ENCODE peak calls at places on chromosomes 5 and 9, in six cellular contexts. One of them, this sample, is unnamed.

GRCh38 chr5:102713682-102714231 is 41.3 kb upstream of the PAM start:
- DNase-seq in uterus: no peak
- DNase-seq in body of pancreas: no peak
- DNase-seq in A549: no peak
- DNase-seq in HCT116: no peak
- DNase-seq in heart left ventricle: no peak
- DNase-seq in this sample: no peak

GRCh38 chr5:144332265-144332664 is 161.6 kb downstream of the KCTD16 start:
- DNase-seq in uterus: no peak
- DNase-seq in body of pancreas: peak
- DNase-seq in A549: peak
- DNase-seq in HCT116: no peak
- DNase-seq in heart left ventricle: no peak
- DNase-seq in this sample: no peak

GRCh38 chr9:106657951-106658350 is 205.0 kb upstream of the ZNF462 start:
- DNase-seq in uterus: no peak
- DNase-seq in body of pancreas: no peak
- DNase-seq in A549: no peak
- DNase-seq in HCT116: no peak
- DNase-seq in heart left ventricle: no peak
- DNase-seq in this sample: no peak

GRCh38 chr5:100852988-100853449 is 50.1 kb downstream of the ST8SIA4 start:
- DNase-seq in uterus: no peak
- DNase-seq in body of pancreas: no peak
- DNase-seq in A549: no peak
- DNase-seq in HCT116: no peak
- DNase-seq in heart left ventricle: no peak
- DNase-seq in this sample: no peak

GRCh38 chr5:126233256-126233655 is 190.0 kb upstream of the GRAMD2B start:
- DNase-seq in uterus: no peak
- DNase-seq in body of pancreas: no peak
- DNase-seq in A549: no peak
- DNase-seq in HCT116: no peak
- DNase-seq in heart left ventricle: no peak
- DNase-seq in this sample: no peak

GRCh38 chr9:98317134-98317857 is 61.8 kb upstream of the TBC1D2 start:
- DNase-seq in uterus: no peak
- DNase-seq in body of pancreas: no peak
- DNase-seq in A549: no peak
- DNase-seq in HCT116: no peak
- DNase-seq in heart left ventricle: no peak
- DNase-seq in this sample: no peak

GRCh38 chr5:112848116-112848811 is 12.8 kb upstream of the SRP19 start:
- DNase-seq in uterus: no peak
- DNase-seq in body of pancreas: no peak
- DNase-seq in A549: peak
- DNase-seq in HCT116: peak
- DNase-seq in heart left ventricle: no peak
- DNase-seq in this sample: peak

GRCh38 chr9:98559568-98559967 is 149.2 kb downstream of the GABBR2 start:
- DNase-seq in uterus: no peak
- DNase-seq in body of pancreas: no peak
- DNase-seq in A549: no peak
- DNase-seq in HCT116: no peak
- DNase-seq in heart left ventricle: no peak
- DNase-seq in this sample: no peak

GRCh38 chr9:95127249-95128176 is 190.0 kb downstream of the FANCC start:
- DNase-seq in uterus: peak
- DNase-seq in body of pancreas: peak
- DNase-seq in A549: peak
- DNase-seq in HCT116: peak
- DNase-seq in heart left ventricle: peak
- DNase-seq in this sample: peak

GRCh38 chr5:154542000-154542399 is 64.0 kb upstream of the HAND1 start:
- DNase-seq in uterus: no peak
- DNase-seq in body of pancreas: no peak
- DNase-seq in A549: no peak
- DNase-seq in HCT116: no peak
- DNase-seq in heart left ventricle: no peak
- DNase-seq in this sample: no peak

GRCh38 chr5:67941750-67942450 is 273.7 kb upstream of the PIK3R1 start:
- DNase-seq in uterus: no peak
- DNase-seq in body of pancreas: no peak
- DNase-seq in A549: no peak
- DNase-seq in HCT116: no peak
- DNase-seq in heart left ventricle: no peak
- DNase-seq in this sample: no peak

GRCh38 chr5:57505640-57506039 is 23.0 kb upstream of the ACTBL2 start:
- DNase-seq in uterus: no peak
- DNase-seq in body of pancreas: no peak
- DNase-seq in A549: no peak
- DNase-seq in HCT116: no peak
- DNase-seq in heart left ventricle: no peak
- DNase-seq in this sample: no peak
- TF ChIP-seq POLR2A in uterus: no peak
- TF ChIP-seq POLR2A in body of pancreas: no peak
- TF ChIP-seq POLR2A in A549: no peak
- TF ChIP-seq POLR2A in HCT116: no peak
- TF ChIP-seq POLR2A in heart left ventricle: no peak
- TF ChIP-seq POLR2A in this sample: no peak

GRCh38 chr5:172453206-172453985 is 929 bp downstream of the SH3PXD2B start:
- DNase-seq in uterus: peak
- DNase-seq in body of pancreas: no peak
- DNase-seq in A549: peak
- DNase-seq in HCT116: peak
- DNase-seq in heart left ventricle: no peak
- DNase-seq in this sample: no peak

GRCh38 chr5:172453986-172454354 is 355 bp downstream of the SH3PXD2B start:
- DNase-seq in uterus: peak
- DNase-seq in body of pancreas: peak
- DNase-seq in A549: peak
- DNase-seq in HCT116: no peak
- DNase-seq in heart left ventricle: no peak
- DNase-seq in this sample: no peak

GRCh38 chr5:172455511-172456061 is 1.3 kb upstream of the SH3PXD2B start:
- DNase-seq in uterus: peak
- DNase-seq in body of pancreas: no peak
- DNase-seq in A549: no peak
- DNase-seq in HCT116: no peak
- DNase-seq in heart left ventricle: no peak
- DNase-seq in this sample: no peak

GRCh38 chr5:172455087-172455381 is 709 bp upstream of the SH3PXD2B start:
- DNase-seq in uterus: no peak
- DNase-seq in body of pancreas: no peak
- DNase-seq in A549: no peak
- DNase-seq in HCT116: no peak
- DNase-seq in heart left ventricle: no peak
- DNase-seq in this sample: no peak

DNA sequence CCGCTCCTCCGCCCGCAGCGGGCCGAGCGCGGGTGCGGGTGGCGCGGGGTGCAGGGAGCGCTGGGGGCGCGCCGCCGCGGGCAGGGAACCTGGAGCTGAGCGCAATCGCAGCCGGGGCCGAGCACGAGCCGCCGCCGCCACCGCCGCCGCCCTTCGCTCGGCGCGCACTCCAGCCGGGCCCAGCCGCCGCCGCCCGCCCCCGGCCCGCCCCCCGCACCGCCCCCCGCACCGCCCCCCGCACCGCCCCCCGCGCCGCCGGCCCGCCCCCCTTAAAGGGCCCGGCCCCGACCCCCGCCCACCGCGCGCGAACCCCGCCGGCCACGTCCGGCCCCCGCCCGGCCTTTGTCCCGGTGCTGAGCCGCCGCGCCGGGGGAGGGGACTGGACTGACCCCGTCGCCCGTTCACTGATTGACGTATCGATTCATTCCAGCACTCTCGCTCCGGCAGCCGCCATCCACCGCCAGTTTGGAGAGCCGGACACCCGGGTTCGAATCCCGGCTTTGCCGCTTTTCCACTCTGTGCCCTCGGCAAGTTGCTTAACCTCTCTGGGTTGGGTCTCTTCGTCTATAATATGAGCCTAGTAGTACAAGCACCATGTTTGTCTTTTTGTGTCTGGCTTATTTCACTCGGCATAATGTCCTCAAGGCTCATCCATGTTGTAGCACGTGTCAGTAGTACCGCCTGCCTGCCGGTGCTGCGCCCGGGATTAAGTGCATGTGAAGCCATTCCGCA is at the start of gene SH3PXD2B:
- DNase-seq in uterus: peak
- DNase-seq in body of pancreas: peak
- DNase-seq in A549: peak
- DNase-seq in HCT116: no peak
- DNase-seq in heart left ventricle: peak
- DNase-seq in this sample: peak
- TF ChIP-seq POLR2A in uterus: peak
- TF ChIP-seq POLR2A in body of pancreas: no peak
- TF ChIP-seq POLR2A in A549: peak
- TF ChIP-seq POLR2A in HCT116: peak
- TF ChIP-seq POLR2A in heart left ventricle: no peak
- TF ChIP-seq POLR2A in this sample: no peak

GRCh38 chr5:82272957-82273356 is 5.2 kb downstream of the RPS23 start:
- DNase-seq in uterus: no peak
- DNase-seq in body of pancreas: no peak
- DNase-seq in A549: no peak
- DNase-seq in HCT116: no peak
- DNase-seq in heart left ventricle: peak
- DNase-seq in this sample: no peak
- TF ChIP-seq POLR2A in uterus: no peak
- TF ChIP-seq POLR2A in body of pancreas: no peak
- TF ChIP-seq POLR2A in A549: no peak
- TF ChIP-seq POLR2A in HCT116: no peak
- TF ChIP-seq POLR2A in heart left ventricle: no peak
- TF ChIP-seq POLR2A in this sample: peak

GRCh38 chr5:140565780-140566095 is 1.1 kb downstream of the SLC35A4 start:
- DNase-seq in uterus: no peak
- DNase-seq in body of pancreas: no peak
- DNase-seq in A549: no peak
- DNase-seq in HCT116: no peak
- DNase-seq in heart left ventricle: no peak
- DNase-seq in this sample: no peak

GRCh38 chr5:140566665-140567064 is 2.0 kb downstream of the SLC35A4 start:
- DNase-seq in uterus: no peak
- DNase-seq in body of pancreas: no peak
- DNase-seq in A549: no peak
- DNase-seq in HCT116: no peak
- DNase-seq in heart left ventricle: no peak
- DNase-seq in this sample: peak

GRCh38 chr5:140563554-140563953 is 844 bp downstream of the APBB3 start:
- DNase-seq in uterus: no peak
- DNase-seq in body of pancreas: no peak
- DNase-seq in A549: no peak
- DNase-seq in HCT116: no peak
- DNase-seq in heart left ventricle: no peak
- DNase-seq in this sample: no peak

GRCh38 chr5:140565024-140565779 is 574 bp downstream of the SLC35A4 start:
- DNase-seq in uterus: no peak
- DNase-seq in body of pancreas: no peak
- DNase-seq in A549: no peak
- DNase-seq in HCT116: no peak
- DNase-seq in heart left ventricle: no peak
- DNase-seq in this sample: peak

GRCh38 chr5:140564196-140565023 is at the start of the genes APBB3 and SLC35A4:
- DNase-seq in uterus: peak
- DNase-seq in body of pancreas: peak
- DNase-seq in A549: peak
- DNase-seq in HCT116: peak
- DNase-seq in heart left ventricle: peak
- DNase-seq in this sample: peak
- TF ChIP-seq POLR2A in uterus: peak
- TF ChIP-seq POLR2A in body of pancreas: peak
- TF ChIP-seq POLR2A in A549: peak
- TF ChIP-seq POLR2A in HCT116: peak
- TF ChIP-seq POLR2A in heart left ventricle: no peak
- TF ChIP-seq POLR2A in this sample: peak

GRCh38 chr5:95960802-95961616 is 642 bp downstream of the ELL2 start:
- DNase-seq in uterus: peak
- DNase-seq in body of pancreas: peak
- DNase-seq in A549: peak
- DNase-seq in HCT116: no peak
- DNase-seq in heart left ventricle: peak
- DNase-seq in this sample: peak
- TF ChIP-seq POLR2A in uterus: no peak
- TF ChIP-seq POLR2A in body of pancreas: no peak
- TF ChIP-seq POLR2A in A549: no peak
- TF ChIP-seq POLR2A in HCT116: no peak
- TF ChIP-seq POLR2A in heart left ventricle: no peak
- TF ChIP-seq POLR2A in this sample: no peak

This sample was measured in erythroblast.